ENCODE peak calls at places on chromosomes 5 and 9, in five cellular contexts. One of them, this sample, is unnamed.

GRCh38 chr5:139117342-139117884 is 80.8 kb downstream of the SIL1 start:
- DNase-seq in osteoblast: no peak
- DNase-seq in tibial nerve: no peak
- DNase-seq in tibial artery: no peak
- DNase-seq in Caco-2: peak
- DNase-seq in this sample: no peak

GRCh38 chr5:7331083-7331482 is 64.9 kb upstream of the ADCY2 start:
- DNase-seq in osteoblast: no peak
- DNase-seq in tibial nerve: no peak
- DNase-seq in tibial artery: no peak
- DNase-seq in Caco-2: no peak
- DNase-seq in this sample: no peak

GRCh38 chr9:14433841-14434511 is 120.0 kb upstream of the NFIB start:
- DNase-seq in tibial nerve: no peak
- DNase-seq in tibial artery: no peak
- DNase-seq in Caco-2: no peak
- DNase-seq in osteoblast: no peak
- DNase-seq in this sample: no peak

GRCh38 chr5:59178071-59178470 is 595.2 kb downstream of the RAB3C start:
- DNase-seq in osteoblast: peak
- DNase-seq in tibial artery: no peak
- DNase-seq in tibial nerve: no peak
- DNase-seq in Caco-2: no peak
- DNase-seq in this sample: no peak

GRCh38 chr5:14483504-14484157 is 98.0 kb upstream of the OTULINL start:
- DNase-seq in osteoblast: no peak
- DNase-seq in tibial artery: no peak
- DNase-seq in tibial nerve: no peak
- DNase-seq in Caco-2: no peak
- DNase-seq in this sample: no peak

GRCh38 chr5:108260105-108260857 is 121.6 kb downstream of the FBXL17 start:
- DNase-seq in tibial nerve: peak
- DNase-seq in tibial artery: peak
- DNase-seq in osteoblast: peak
- DNase-seq in Caco-2: peak
- DNase-seq in this sample: peak

GRCh38 chr9:70602364-70603019 is 188.0 kb upstream of the KLF9 start:
- DNase-seq in tibial artery: peak
- DNase-seq in tibial nerve: no peak
- DNase-seq in Caco-2: peak
- DNase-seq in osteoblast: no peak
- DNase-seq in this sample: peak

GRCh38 chr5:142587354-142587965 is 98.4 kb downstream of the FGF1 start:
- DNase-seq in tibial artery: no peak
- DNase-seq in tibial nerve: no peak
- DNase-seq in Caco-2: no peak
- DNase-seq in osteoblast: no peak
- DNase-seq in this sample: no peak

GRCh38 chr5:77904362-77904761 is 128.2 kb upstream of the TBCA start:
- DNase-seq in tibial artery: no peak
- DNase-seq in tibial nerve: no peak
- DNase-seq in osteoblast: no peak
- DNase-seq in Caco-2: no peak
- DNase-seq in this sample: no peak

GRCh38 chr5:53508125-53508524 is 27.7 kb downstream of the FST start:
- DNase-seq in tibial artery: no peak
- DNase-seq in Caco-2: no peak
- DNase-seq in tibial nerve: no peak
- DNase-seq in osteoblast: no peak
- DNase-seq in this sample: no peak

GRCh38 chr9:131300444-131300843 is 10.9 kb downstream of the PLPP7 start:
- DNase-seq in tibial nerve: no peak
- DNase-seq in Caco-2: no peak
- DNase-seq in tibial artery: no peak
- DNase-seq in osteoblast: no peak
- DNase-seq in this sample: no peak

GRCh38 chr5:8691221-8691620 is 822.3 kb downstream of the MTRR start:
- DNase-seq in tibial artery: no peak
- DNase-seq in tibial nerve: no peak
- DNase-seq in osteoblast: no peak
- DNase-seq in Caco-2: no peak
- DNase-seq in this sample: no peak

GRCh38 chr9:13088734-13089427 is 190.6 kb downstream of the MPDZ start:
- DNase-seq in Caco-2: no peak
- DNase-seq in osteoblast: peak
- DNase-seq in tibial nerve: no peak
- DNase-seq in tibial artery: no peak
- DNase-seq in this sample: no peak

GRCh38 chr9:125996671-125997509 is 249.7 kb downstream of the PBX3 start:
- DNase-seq in tibial nerve: no peak
- DNase-seq in Caco-2: no peak
- DNase-seq in osteoblast: peak
- DNase-seq in tibial artery: peak
- DNase-seq in this sample: no peak

GRCh38 chr9:130837002-130837511 is 2.0 kb downstream of the ABL1 start:
- DNase-seq in tibial artery: no peak
- DNase-seq in Caco-2: no peak
- DNase-seq in osteoblast: peak
- DNase-seq in tibial nerve: no peak
- DNase-seq in this sample: no peak

GRCh38 chr9:7968642-7969041 is 169.1 kb upstream of the DMAC1 start:
- DNase-seq in tibial artery: no peak
- DNase-seq in Caco-2: no peak
- DNase-seq in tibial nerve: no peak
- DNase-seq in osteoblast: no peak
- DNase-seq in this sample: no peak

GRCh38 chr9:16964228-16964627 is 93.8 kb upstream of the BNC2 start:
- DNase-seq in tibial artery: no peak
- DNase-seq in Caco-2: no peak
- DNase-seq in osteoblast: peak
- DNase-seq in tibial nerve: no peak
- DNase-seq in this sample: no peak

GRCh38 chr5:133934822-133935793 is 33.3 kb downstream of the C5orf15 start:
- DNase-seq in tibial artery: peak
- DNase-seq in osteoblast: no peak
- DNase-seq in tibial nerve: no peak
- DNase-seq in Caco-2: no peak
- DNase-seq in this sample: no peak

GRCh38 chr5:135355182-135355581 is 43.8 kb downstream of the MACROH2A1 start:
- DNase-seq in tibial artery: no peak
- DNase-seq in tibial nerve: no peak
- DNase-seq in Caco-2: no peak
- DNase-seq in osteoblast: no peak
- DNase-seq in this sample: no peak

DNA sequence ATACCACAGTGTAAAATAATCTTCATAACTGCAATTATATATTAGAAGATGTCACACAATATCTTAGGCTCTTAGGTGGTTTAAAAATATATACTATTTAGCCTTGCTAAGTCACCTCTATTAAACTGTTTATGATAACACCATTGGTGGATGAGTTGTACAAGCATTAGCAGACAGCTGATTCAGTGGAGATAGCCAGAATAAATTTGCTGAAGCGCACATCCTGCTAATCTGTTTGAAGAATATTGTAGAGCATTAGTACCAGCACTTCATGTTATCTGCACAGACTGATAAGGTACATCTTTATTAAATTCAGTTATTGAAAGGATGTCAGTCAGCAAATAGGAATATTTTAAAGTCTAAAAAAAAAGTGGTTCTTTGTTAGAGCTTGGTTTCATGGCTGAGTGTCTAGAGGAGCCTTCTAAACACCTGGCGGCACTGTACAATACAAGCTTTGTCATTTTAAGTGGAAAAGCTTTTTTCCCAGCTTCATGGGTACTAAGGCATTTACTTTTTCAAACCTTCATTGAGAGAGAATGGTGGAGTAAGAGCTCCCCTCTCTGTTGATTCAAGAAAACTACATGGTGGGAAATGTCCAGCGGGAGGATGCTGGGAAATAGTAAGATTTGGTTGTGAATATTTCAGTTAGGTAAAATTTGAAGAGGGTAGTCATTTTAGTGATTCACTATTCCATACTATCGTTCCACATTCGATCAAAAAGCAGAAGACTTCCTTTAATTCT is 275.1 kb downstream of the SLF1 start:
- DNase-seq in tibial artery: no peak
- DNase-seq in osteoblast: no peak
- DNase-seq in Caco-2: no peak
- DNase-seq in tibial nerve: no peak
- DNase-seq in this sample: no peak
- TF ChIP-seq CTCF in tibial artery: no peak
- TF ChIP-seq CTCF in osteoblast: peak
- TF ChIP-seq CTCF in Caco-2: peak
- TF ChIP-seq CTCF in tibial nerve: peak
- TF ChIP-seq CTCF in this sample: peak

GRCh38 chr5:12704955-12705354 is 800.7 kb upstream of the CTNND2 start:
- DNase-seq in tibial nerve: no peak
- DNase-seq in osteoblast: no peak
- DNase-seq in Caco-2: no peak
- DNase-seq in tibial artery: no peak
- DNase-seq in this sample: no peak
- TF ChIP-seq CTCF in tibial nerve: no peak
- TF ChIP-seq CTCF in osteoblast: no peak
- TF ChIP-seq CTCF in Caco-2: no peak
- TF ChIP-seq CTCF in tibial artery: no peak
- TF ChIP-seq CTCF in this sample: no peak

DNA sequence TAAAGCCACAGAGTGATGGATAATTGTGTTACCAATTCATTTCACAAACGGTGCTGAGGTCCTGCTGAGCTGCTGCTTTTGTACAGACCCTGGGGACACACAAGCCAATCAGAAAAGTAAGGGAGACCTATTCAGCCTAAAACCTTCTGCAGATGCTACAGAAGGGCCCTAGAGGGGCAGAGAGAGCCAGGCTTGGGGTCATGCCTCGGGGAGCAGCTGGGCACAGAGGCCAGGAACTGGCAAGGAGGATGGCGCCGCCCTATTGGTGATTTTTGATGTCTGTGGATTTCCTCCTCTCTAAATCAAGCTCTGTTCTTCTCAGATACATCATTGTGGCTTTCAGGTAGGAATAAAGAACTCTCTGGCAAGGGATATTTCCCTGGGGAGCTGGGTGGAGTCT is 181.9 kb downstream of the ZNF462 start:
- DNase-seq in osteoblast: peak
- DNase-seq in tibial artery: no peak
- DNase-seq in tibial nerve: no peak
- DNase-seq in Caco-2: no peak
- DNase-seq in this sample: no peak
- TF ChIP-seq CTCF in osteoblast: peak
- TF ChIP-seq CTCF in tibial artery: no peak
- TF ChIP-seq CTCF in tibial nerve: no peak
- TF ChIP-seq CTCF in Caco-2: no peak
- TF ChIP-seq CTCF in this sample: no peak

DNA sequence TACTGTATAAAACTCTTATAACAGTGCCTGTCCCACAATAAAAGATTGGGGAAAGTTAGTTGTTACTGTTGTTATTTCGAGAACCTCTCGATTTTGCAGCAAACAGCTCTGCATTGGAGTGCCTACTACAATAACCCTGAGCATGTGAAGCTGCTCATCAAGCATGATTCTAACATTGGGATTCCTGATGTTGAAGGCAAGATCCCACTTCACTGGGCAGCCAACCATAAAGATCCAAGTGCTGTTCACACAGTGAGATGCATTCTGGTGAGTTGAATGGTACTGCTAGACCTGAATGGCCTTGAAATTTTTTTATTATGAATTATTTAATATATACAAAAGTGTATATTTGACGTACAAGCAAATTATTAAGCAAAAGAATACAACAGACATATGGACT is 123.2 kb downstream of the TEX10 start:
- DNase-seq in tibial artery: no peak
- DNase-seq in tibial nerve: no peak
- DNase-seq in osteoblast: no peak
- DNase-seq in Caco-2: no peak
- DNase-seq in this sample: no peak
- TF ChIP-seq CTCF in tibial artery: no peak
- TF ChIP-seq CTCF in tibial nerve: no peak
- TF ChIP-seq CTCF in osteoblast: no peak
- TF ChIP-seq CTCF in Caco-2: no peak
- TF ChIP-seq CTCF in this sample: no peak

GRCh38 chr5:115963566-115963965 is 1.3 kb downstream of the LVRN start:
- DNase-seq in Caco-2: no peak
- DNase-seq in tibial artery: no peak
- DNase-seq in tibial nerve: no peak
- DNase-seq in osteoblast: no peak
- DNase-seq in this sample: no peak
- TF ChIP-seq CTCF in Caco-2: no peak
- TF ChIP-seq CTCF in tibial artery: no peak
- TF ChIP-seq CTCF in tibial nerve: no peak
- TF ChIP-seq CTCF in osteoblast: no peak
- TF ChIP-seq CTCF in this sample: no peak

DNA sequence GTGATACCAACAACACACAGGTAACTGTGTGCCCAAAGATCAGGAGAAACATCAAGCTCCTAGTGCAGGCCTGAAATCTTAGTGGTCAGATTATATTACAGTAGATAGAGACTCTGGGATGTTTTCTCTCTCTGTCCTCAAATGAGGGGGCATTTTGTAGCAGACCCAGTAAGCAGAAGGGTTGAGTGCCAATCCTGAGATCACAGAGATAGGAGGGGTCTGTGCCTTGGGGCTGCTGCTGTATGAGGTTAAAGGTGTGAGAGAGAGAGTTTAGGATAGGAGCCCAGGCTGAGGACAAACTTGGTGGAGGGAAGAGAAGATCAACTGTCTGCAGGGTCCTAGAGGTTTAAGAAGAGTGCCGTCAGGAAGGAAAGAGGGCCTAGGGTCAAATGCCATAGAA is 152.3 kb downstream of the DCP2 start:
- DNase-seq in tibial nerve: no peak
- DNase-seq in osteoblast: no peak
- DNase-seq in tibial artery: no peak
- DNase-seq in Caco-2: no peak
- DNase-seq in this sample: no peak
- TF ChIP-seq CTCF in tibial nerve: no peak
- TF ChIP-seq CTCF in osteoblast: no peak
- TF ChIP-seq CTCF in tibial artery: no peak
- TF ChIP-seq CTCF in Caco-2: no peak
- TF ChIP-seq CTCF in this sample: no peak

GRCh38 chr9:38761334-38761733 is 41.4 kb upstream of the FAM240B start:
- DNase-seq in tibial nerve: no peak
- DNase-seq in Caco-2: no peak
- DNase-seq in tibial artery: no peak
- DNase-seq in osteoblast: no peak
- DNase-seq in this sample: no peak
- TF ChIP-seq CTCF in tibial nerve: no peak
- TF ChIP-seq CTCF in Caco-2: no peak
- TF ChIP-seq CTCF in tibial artery: no peak
- TF ChIP-seq CTCF in osteoblast: no peak
- TF ChIP-seq CTCF in this sample: no peak

GRCh38 chr9:89430995-89431394 is 66.9 kb downstream of the SEMA4D start:
- DNase-seq in osteoblast: peak
- DNase-seq in Caco-2: no peak
- DNase-seq in tibial nerve: no peak
- DNase-seq in tibial artery: no peak
- DNase-seq in this sample: no peak
- TF ChIP-seq CTCF in osteoblast: no peak
- TF ChIP-seq CTCF in Caco-2: no peak
- TF ChIP-seq CTCF in tibial nerve: no peak
- TF ChIP-seq CTCF in tibial artery: no peak
- TF ChIP-seq CTCF in this sample: no peak

GRCh38 chr9:114096041-114096511 is 3.0 kb downstream of the KIF12 start:
- DNase-seq in Caco-2: no peak
- DNase-seq in tibial artery: peak
- DNase-seq in tibial nerve: no peak
- DNase-seq in osteoblast: peak
- DNase-seq in this sample: no peak
- TF ChIP-seq CTCF in Caco-2: no peak
- TF ChIP-seq CTCF in tibial artery: no peak
- TF ChIP-seq CTCF in tibial nerve: no peak
- TF ChIP-seq CTCF in osteoblast: peak
- TF ChIP-seq CTCF in this sample: no peak

This sample was measured in right atrium auricular region.